ENCODE peak calls at places on chromosomes 11 and 22, in ten cellular contexts. Q, L, A, D, F, P, K, V, Z and E are unnamed samples.

GRCh38 chr11:86558219-86558618 is 114.2 kb downstream of the ME3 start:
- DNase-seq in F (peak), D (no peak), L (no peak), K (no peak), V (no peak), Z (no peak), P (no peak), Q (no peak), A (peak), E (no peak)

GRCh38 chr11:76861490-76861953 is 804 bp downstream of the ACER3 start:
- DNase-seq in F (no peak), P (no peak), K (no peak), V (no peak), D (no peak), Z (no peak), A (no peak), Q (no peak), L (peak), E (no peak)

GRCh38 chr11:46808804-46809431 is 37.2 kb downstream of the CKAP5 start:
- DNase-seq in L (peak), D (no peak), A (no peak), F (peak), V (peak), P (no peak), Q (no peak), K (no peak), Z (no peak), E (no peak)

GRCh38 chr11:84465040-84465439 is 1162.1 kb downstream of the DLG2 start:
- DNase-seq in V (no peak), F (peak), Q (no peak), K (no peak), L (no peak), P (no peak), A (peak), D (no peak), Z (no peak), E (no peak)

GRCh38 chr11:117454564-117454917 is 126.9 kb downstream of the CEP164 start:
- DNase-seq in D (no peak), A (no peak), V (no peak), P (no peak), Q (no peak), K (no peak), L (no peak), Z (no peak), F (no peak), E (no peak)

GRCh38 chr11:96748639-96749370 is 359.0 kb downstream of the JRKL start:
- DNase-seq in K (no peak), P (no peak), V (peak), A (no peak), Q (no peak), F (peak), L (no peak), Z (no peak), D (no peak), E (no peak)

GRCh38 chr11:76830639-76831312 is 29.9 kb upstream of the ACER3 start:
- DNase-seq in Q (no peak), Z (no peak), K (no peak), L (no peak), V (peak), A (no peak), P (no peak), F (peak), D (no peak), E (no peak)

GRCh38 chr11:405976-406795 is 8.6 kb downstream of the SIGIRR start:
- DNase-seq in P (no peak), V (no peak), K (no peak), Q (peak), Z (no peak), F (no peak), D (no peak), A (no peak), L (no peak), E (no peak)

GRCh38 chr11:824292-824880 is 3.3 kb upstream of the CRACR2B start:
- DNase-seq in P (no peak), A (no peak), Z (no peak), F (no peak), L (no peak), V (no peak), D (no peak), K (peak), Q (no peak), E (no peak)

GRCh38 chr11:14342906-14343305 is 16.1 kb downstream of the RRAS2 start:
- DNase-seq in P (no peak), F (peak), A (no peak), L (no peak), D (no peak), K (no peak), Z (no peak), Q (no peak), V (no peak), E (no peak)

GRCh38 chr11:2096919-2097301 is 42.3 kb downstream of the IGF2 start:
- DNase-seq in L (no peak), K (no peak), P (no peak), A (no peak), D (no peak), Z (no peak), Q (peak), V (no peak), F (no peak), E (no peak)

GRCh38 chr11:10784229-10785145 is 24.2 kb downstream of the EIF4G2 start:
- DNase-seq in D (no peak), F (peak), Z (no peak), A (no peak), K (no peak), Q (no peak), V (peak), L (no peak), P (no peak), E (no peak)

GRCh38 chr11:74769058-74769457 is 20.4 kb downstream of the RNF169 start:
- DNase-seq in L (no peak), K (no peak), P (no peak), A (no peak), F (no peak), D (no peak), Z (no peak), V (no peak), Q (no peak), E (no peak)
- TF ChIP-seq CTCF in L (no peak), K (no peak), P (no peak), A (no peak), F (no peak), D (no peak), Z (no peak), V (no peak), Q (no peak), E (no peak)

GRCh38 chr22:35328472-35328885 is 28.8 kb downstream of the TOM1 start:
- DNase-seq in A (peak), L (no peak), D (no peak), Z (no peak), F (no peak), K (peak), V (no peak), Q (peak), P (no peak), E (no peak)
- TF ChIP-seq CTCF in A (no peak), L (no peak), D (no peak), Z (no peak), F (no peak), K (no peak), V (no peak), Q (no peak), P (no peak), E (no peak)

DNA sequence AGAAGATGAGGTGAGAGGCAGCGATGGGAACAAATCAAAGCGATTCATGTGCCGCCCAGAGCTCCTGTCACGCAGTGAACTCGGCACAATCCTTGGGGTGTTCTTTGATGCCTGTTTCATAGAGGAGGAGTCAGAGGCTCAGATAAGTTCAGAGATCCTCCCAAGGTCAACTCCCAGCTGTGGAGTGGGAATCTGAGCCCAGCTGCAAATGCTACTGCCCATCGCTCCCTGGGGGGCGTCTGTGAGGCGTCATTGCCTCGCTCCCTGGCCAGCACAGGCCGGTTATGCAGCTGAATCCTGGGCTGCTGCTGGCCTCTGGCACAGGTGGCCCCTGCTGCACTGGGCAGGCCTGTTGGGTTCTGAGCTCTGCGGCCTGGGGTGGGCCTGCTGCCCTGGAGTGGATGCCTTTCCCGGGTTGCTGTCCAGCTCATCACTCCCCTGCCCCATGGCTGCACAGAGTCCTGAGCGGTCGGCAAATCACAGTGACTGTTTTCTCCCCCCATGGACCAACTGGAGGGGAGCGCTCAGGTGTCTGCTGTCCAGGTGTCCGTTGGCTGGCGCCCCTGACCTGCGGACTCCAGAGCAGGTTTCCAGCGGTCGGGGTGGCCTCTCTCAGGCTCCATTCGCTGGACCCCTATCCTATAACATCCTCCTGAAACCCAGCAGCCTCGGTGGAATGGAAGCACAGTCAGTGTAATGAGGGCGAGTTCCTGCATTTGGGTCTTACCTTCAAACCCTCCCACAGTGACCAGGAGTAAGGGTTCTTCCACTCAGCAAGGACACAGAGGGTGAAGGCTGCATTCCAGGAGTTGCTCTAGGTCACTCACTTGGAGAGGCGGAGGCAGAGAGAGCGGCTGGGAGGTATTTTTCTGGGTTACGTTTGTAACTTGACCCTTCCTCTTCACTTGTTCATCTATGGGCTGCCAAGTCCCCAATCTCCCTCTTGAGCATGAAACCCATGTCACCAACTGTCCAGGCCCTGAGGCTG is 36.5 kb upstream of the SHISAL1 start:
- DNase-seq in F (no peak), P (no peak), K (no peak), V (no peak), A (peak), L (no peak), D (no peak), Q (no peak), Z (no peak), E (no peak)
- TF ChIP-seq CTCF in F (no peak), P (no peak), K (no peak), V (no peak), A (no peak), L (no peak), D (no peak), Q (no peak), Z (peak), E (no peak)

GRCh38 chr11:114276077-114276476 is 20.1 kb upstream of the NNMT start:
- DNase-seq in K (no peak), A (no peak), P (peak), L (no peak), Z (no peak), F (no peak), V (no peak), D (no peak), Q (no peak), E (no peak)

GRCh38 chr11:114279778-114280532 is 16.2 kb upstream of the NNMT start:
- DNase-seq in Q (no peak), P (no peak), D (no peak), V (no peak), L (no peak), F (peak), A (no peak), Z (no peak), K (no peak), E (no peak)

GRCh38 chr11:114275295-114275694 is 20.9 kb upstream of the NNMT start:
- DNase-seq in A (no peak), D (no peak), Q (no peak), V (no peak), L (no peak), Z (no peak), F (no peak), K (no peak), P (peak), E (no peak)

GRCh38 chr11:114278342-114279065 is 17.7 kb upstream of the NNMT start:
- DNase-seq in P (no peak), A (no peak), V (no peak), Q (no peak), L (no peak), F (no peak), K (no peak), D (no peak), Z (no peak), E (no peak)

DNA sequence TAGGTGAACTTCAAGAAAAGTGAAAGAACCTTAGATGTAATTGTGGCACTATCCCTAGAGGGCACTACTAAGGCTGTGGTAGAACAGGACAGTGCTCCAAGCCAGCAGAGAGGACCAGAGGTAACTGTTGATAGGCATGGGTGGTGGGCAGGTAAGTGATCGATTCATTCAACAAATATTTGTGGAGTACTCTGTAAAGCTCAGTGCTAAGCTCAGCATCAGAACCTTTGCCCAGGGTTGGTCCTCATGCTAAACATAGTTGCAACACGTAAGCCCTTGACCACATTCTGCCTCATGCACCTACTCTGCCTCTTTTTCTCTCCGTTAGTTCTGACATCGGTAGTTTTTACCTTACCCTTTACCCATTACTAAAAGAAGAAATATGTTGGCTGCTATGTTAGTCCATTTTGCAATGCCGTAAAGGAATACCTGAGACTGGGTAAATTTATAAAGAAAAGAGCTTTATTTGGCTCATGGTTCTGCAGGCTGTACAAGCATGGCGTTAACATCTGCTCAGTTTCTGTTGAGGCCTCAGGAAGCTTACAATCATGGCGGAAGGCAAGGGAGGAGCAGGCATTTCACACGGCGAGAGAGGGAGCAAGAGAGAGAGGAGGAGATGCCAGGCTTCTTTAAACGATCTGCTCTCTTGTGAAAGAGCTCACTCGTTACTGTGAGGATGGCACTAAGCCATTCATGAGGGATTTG is 18.4 kb upstream of the NNMT start:
- DNase-seq in P (no peak), Z (no peak), L (no peak), A (no peak), Q (no peak), V (no peak), D (no peak), K (no peak), F (no peak), E (no peak)
- TF ChIP-seq CTCF in P (no peak), Z (no peak), L (no peak), A (no peak), Q (no peak), V (no peak), D (no peak), K (no peak), F (no peak), E (no peak)

GRCh38 chr22:23053051-23053707 is 17.1 kb upstream of the GNAZ start:
- DNase-seq in P (no peak), D (no peak), F (no peak), Z (peak), K (no peak), Q (no peak), A (no peak), L (no peak), V (no peak), E (no peak)

GRCh38 chr22:23057331-23057730 is 13.0 kb upstream of the GNAZ start:
- DNase-seq in V (no peak), Z (peak), D (no peak), A (no peak), P (no peak), F (no peak), L (no peak), K (no peak), Q (no peak), E (no peak)

GRCh38 chr22:23055448-23056179 is 14.7 kb upstream of the GNAZ start:
- DNase-seq in P (no peak), Z (peak), D (no peak), L (no peak), Q (no peak), K (no peak), V (no peak), A (no peak), F (no peak), E (no peak)

GRCh38 chr22:23054531-23055257 is 15.6 kb upstream of the GNAZ start:
- DNase-seq in V (no peak), Z (peak), D (no peak), F (no peak), K (peak), Q (no peak), L (no peak), P (no peak), A (no peak), E (peak)

GRCh38 chr22:23053912-23054530 is 16.3 kb upstream of the GNAZ start:
- DNase-seq in L (no peak), Z (peak), V (no peak), Q (no peak), P (peak), K (no peak), F (no peak), A (peak), D (no peak), E (no peak)
- TF ChIP-seq CTCF in L (no peak), Z (no peak), V (no peak), Q (no peak), P (no peak), K (no peak), F (no peak), A (no peak), D (no peak), E (no peak)

DNA sequence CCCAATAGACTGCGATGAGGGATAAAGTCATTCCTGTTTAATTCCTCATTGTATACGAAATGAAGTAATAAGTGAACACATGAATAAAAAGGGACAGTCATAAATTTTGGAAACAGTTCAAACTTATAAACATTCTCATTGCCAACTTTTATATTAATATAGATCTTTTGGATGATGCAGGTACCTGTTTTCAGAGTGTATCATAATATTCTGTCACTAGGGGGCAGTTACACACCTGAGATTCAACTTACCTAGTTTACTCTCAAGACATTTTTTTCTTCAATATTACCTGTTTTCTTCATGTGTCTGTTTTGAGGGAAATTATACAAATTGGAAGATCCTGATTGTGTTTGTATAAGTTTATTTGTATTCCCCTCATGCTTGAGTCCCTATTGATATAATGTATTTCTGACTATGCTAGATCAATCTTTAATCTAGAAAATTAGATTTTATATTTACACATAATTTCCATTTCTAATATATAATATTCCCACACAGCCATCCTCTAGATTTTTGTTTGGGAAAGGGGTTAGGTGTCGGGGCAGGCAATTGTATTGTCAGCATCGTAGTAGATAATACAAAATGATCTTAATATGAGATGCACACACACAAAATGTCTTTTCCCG is 18.3 kb downstream of the FDX1 start:
- DNase-seq in Z (no peak), Q (no peak), L (no peak), P (no peak), V (no peak), K (no peak), F (peak), A (no peak), D (no peak), E (no peak)
- TF ChIP-seq CTCF in Z (peak), Q (peak), L (peak), P (no peak), V (peak), K (no peak), F (peak), A (no peak), D (peak), E (peak)

GRCh38 chr11:119153049-119153818 is 4.4 kb downstream of the ABCG4 start:
- DNase-seq in P (no peak), F (no peak), Q (no peak), V (no peak), Z (no peak), L (peak), K (no peak), A (no peak), D (no peak), E (no peak)
- TF ChIP-seq CTCF in P (no peak), F (no peak), Q (no peak), V (no peak), Z (peak), L (peak), K (no peak), A (no peak), D (no peak), E (no peak)

DNA sequence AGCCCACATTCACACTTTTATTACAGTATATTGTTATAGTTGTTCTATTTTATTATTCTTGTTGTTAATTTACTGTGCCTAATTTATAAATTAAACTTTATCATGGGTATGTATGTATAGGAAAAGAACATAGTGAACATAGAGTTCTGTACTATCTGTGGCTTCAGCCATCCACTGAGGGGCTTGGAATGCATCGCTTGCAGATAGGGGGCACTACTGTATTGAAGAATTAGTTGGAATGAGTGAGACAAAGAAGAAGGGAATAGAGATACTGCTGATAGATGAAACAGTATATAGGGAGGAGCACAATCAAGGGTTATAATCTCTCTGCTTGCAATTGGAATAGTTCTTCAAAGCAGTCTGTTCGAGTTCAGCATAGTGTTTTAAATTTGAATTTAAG is 432.2 kb downstream of the RAB38 start:
- DNase-seq in V (no peak), D (no peak), P (no peak), A (no peak), Z (no peak), K (no peak), L (peak), F (no peak), Q (no peak), E (no peak)
- TF ChIP-seq CTCF in V (no peak), D (no peak), P (no peak), A (no peak), Z (no peak), K (no peak), L (peak), F (no peak), Q (no peak), E (peak)